ENCODE peak calls at places on chromosome 14, in seven cellular contexts. B is IMR-90, J is tibial nerve, G is heart left ventricle, L is thoracic aorta, I is fibroblast of lung, M is pancreas. O is an unnamed sample. For H3K4me1, the result is how much of the 10 kb centered on the place peaks cover.

GRCh38 chr14:20692111-20692751 is 3.7 kb downstream of the ANG start:
- DNase-seq in B (no peak), J (no peak), G (no peak), L (no peak), I (no peak), M (no peak), O (no peak)

GRCh38 chr14:77660754-77661153 is 44.3 kb upstream of the SPTLC2 start:
- DNase-seq in B (no peak), J (no peak), G (no peak), L (no peak), I (no peak), M (no peak), O (no peak)

GRCh38 chr14:20455355-20456300 is 602 bp downstream of the APEX1 start:
- DNase-seq in B (peak), J (peak), G (no peak), L (no peak), I (peak), M (no peak), O (peak)

GRCh38 chr14:20655851-20656250 is 14.4 kb upstream of the OR6S1 start:
- DNase-seq in B (no peak), J (no peak), G (no peak), L (no peak), I (no peak), M (no peak), O (no peak)

GRCh38 chr14:39393289-39393688 is 38.9 kb downstream of the FBXO33 start:
- DNase-seq in B (no peak), J (no peak), G (no peak), L (no peak), I (no peak), M (no peak), O (peak)

GRCh38 chr14:88630565-88630964 is 67.7 kb downstream of the ZC3H14 start:
- DNase-seq in B (peak), J (no peak), G (no peak), L (no peak), I (no peak), M (no peak), O (no peak)

GRCh38 chr14:20620798-20621478 is 20.6 kb downstream of the OR6S1 start:
- DNase-seq in B (no peak), J (no peak), G (no peak), L (no peak), I (no peak), M (no peak), O (no peak)

GRCh38 chr14:38412654-38413053 is 156.8 kb upstream of the CLEC14A start:
- DNase-seq in B (no peak), J (no peak), G (no peak), L (no peak), I (no peak), M (no peak), O (no peak)

GRCh38 chr14:32258574-32258973 is 55.5 kb upstream of the RNU6-8 start:
- DNase-seq in B (no peak), J (no peak), G (no peak), L (no peak), I (no peak), M (no peak), O (no peak)

GRCh38 chr14:69713127-69713800 is 53.7 kb upstream of the SRSF5 start:
- DNase-seq in B (no peak), J (no peak), G (no peak), L (no peak), I (no peak), M (peak), O (no peak)

GRCh38 chr14:91223028-91223783 is 21.3 kb downstream of the GPR68 start:
- DNase-seq in B (no peak), J (no peak), G (no peak), L (no peak), I (no peak), M (no peak), O (no peak)

DNA sequence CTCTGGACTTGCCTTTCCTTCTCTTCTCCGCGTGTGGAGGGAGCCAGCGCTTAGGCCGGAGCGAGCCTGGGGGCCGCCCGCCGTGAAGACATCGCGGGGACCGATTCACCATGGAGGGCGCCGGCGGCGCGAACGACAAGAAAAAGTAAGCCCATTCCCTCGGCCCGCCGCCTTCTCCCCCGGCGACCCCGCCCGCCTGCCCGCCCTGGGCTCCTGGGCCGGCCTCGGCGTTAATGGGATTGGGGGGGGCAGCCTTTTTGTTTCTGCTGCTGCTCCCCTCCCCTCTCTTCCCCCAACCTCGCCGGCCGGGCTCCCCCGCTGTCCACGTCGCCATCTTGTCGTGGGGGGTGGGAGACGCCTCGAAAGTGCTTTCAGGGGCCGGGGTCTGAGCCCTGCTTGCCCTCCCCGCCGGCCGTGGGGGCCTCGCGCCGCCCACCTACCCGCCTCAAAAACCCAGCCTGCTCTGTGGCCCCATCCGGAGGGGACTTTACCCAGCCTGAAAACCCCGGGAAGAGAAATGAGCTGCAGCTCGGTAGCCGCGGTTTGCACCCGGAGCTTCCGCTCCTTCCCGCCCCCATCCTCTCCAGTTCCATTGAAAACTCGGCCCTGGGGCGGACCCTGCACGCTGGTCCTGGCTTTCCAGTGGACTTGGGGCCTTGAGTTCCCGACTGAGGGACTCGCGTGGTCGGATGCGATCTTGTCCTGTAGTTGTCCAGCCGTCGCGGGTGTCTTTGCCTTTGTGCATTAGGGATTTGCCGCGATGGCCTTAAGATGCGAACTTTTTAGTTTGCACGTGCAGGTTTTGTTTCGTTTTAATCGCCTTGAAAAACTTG is 598 bp downstream of the HIF1A start:
- DNase-seq in B (peak), J (peak), G (peak), L (peak), I (peak), M (peak), O (peak)
- H3K4me1 ChIP-seq in B (under half), J (under half), G (under half), L (half or more), I (under half), M (under half), O (under half)

GRCh38 chr14:104580961-104581360 is 1.4 kb downstream of the C14orf180 start:
- DNase-seq in B (peak), J (no peak), G (peak), L (no peak), I (peak), M (peak), O (no peak)
- H3K4me1 ChIP-seq in B (under half), J (under half), G (half or more), L (half or more), I (under half), M (under half), O (under half)

GRCh38 chr14:60508363-60508706 is 611 bp upstream of the SIX6 start:
- DNase-seq in B (no peak), J (no peak), G (no peak), L (no peak), I (no peak), M (no peak), O (no peak)

GRCh38 chr14:60506985-60507829 is 1.7 kb upstream of the SIX6 start:
- DNase-seq in B (no peak), J (no peak), G (no peak), L (no peak), I (no peak), M (no peak), O (no peak)

GRCh38 chr14:60509438-60510253 is 700 bp downstream of the SIX6 start:
- DNase-seq in B (no peak), J (no peak), G (no peak), L (no peak), I (no peak), M (no peak), O (no peak)

GRCh38 chr14:60510254-60510975 is 1.5 kb downstream of the SIX6 start:
- DNase-seq in B (no peak), J (no peak), G (no peak), L (no peak), I (no peak), M (no peak), O (no peak)

DNA sequence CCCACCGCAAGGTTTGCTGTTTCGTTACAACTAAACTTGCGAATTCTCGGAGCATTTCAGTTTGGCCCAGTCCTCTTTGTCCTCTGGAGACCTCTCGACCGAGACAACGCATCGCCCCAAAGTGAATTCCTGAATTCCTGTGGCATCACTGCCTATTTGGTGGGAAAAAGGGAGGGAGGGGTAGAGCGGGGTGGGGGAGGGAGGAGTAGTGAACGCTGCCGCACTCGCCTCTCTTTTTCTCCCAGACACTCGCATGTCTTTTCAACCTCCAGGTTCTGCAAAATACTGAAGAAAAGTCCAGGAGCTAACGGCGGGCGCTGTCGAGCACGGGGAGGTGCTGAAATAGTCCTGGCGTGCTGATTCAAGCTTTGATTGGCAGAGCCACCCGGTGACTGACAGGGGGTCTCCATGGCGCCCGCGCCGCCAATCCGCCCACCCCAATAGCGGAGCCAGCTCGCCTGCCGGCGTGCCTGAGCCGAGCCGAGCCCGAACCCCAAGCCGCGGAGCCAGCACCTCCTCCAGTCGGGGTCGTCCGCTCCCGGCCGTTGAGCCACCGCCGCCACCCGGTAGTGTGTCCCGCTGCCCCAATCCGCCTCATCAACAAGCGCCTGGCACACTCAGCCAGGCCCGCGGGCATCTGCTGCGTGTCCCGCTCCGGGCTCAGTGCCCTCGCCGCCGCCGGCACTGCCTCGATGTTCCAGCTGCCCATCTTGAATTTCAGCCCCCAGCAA is at the start of gene SIX6:
- DNase-seq in B (peak), J (no peak), G (no peak), L (no peak), I (no peak), M (no peak), O (no peak)
- H3K4me1 ChIP-seq in B (under half), J (half or more), G (under half), L (under half), I (under half), M (under half), O (under half)

GRCh38 chr14:93048843-93049242 is 66.9 kb downstream of the ITPK1 start:
- DNase-seq in B (no peak), J (no peak), G (no peak), L (no peak), I (no peak), M (no peak), O (no peak)

GRCh38 chr14:93050761-93051160 is 65.0 kb downstream of the ITPK1 start:
- DNase-seq in B (no peak), J (no peak), G (no peak), L (no peak), I (no peak), M (no peak), O (no peak)

GRCh38 chr14:93049295-93049694 is 66.4 kb downstream of the ITPK1 start:
- DNase-seq in B (no peak), J (no peak), G (no peak), L (no peak), I (no peak), M (no peak), O (no peak)

GRCh38 chr14:93051600-93052546 is 63.9 kb downstream of the ITPK1 start:
- DNase-seq in B (no peak), J (no peak), G (no peak), L (no peak), I (no peak), M (no peak), O (no peak)

GRCh38 chr14:93049867-93050331 is 65.8 kb downstream of the ITPK1 start:
- DNase-seq in B (no peak), J (no peak), G (no peak), L (no peak), I (peak), M (no peak), O (no peak)
- H3K4me1 ChIP-seq in B (under half), J (half or more), G (half or more), L (under half), I (under half), M (under half), O (under half)

GRCh38 chr14:97948841-97949240 is 1151.7 kb downstream of the VRK1 start:
- DNase-seq in B (no peak), J (no peak), G (no peak), L (no peak), I (no peak), M (no peak), O (no peak)

GRCh38 chr14:97943619-97944018 is 1146.4 kb downstream of the VRK1 start:
- DNase-seq in B (no peak), J (no peak), G (no peak), L (no peak), I (no peak), M (no peak), O (no peak)

GRCh38 chr14:97946291-97946690 is 1149.1 kb downstream of the VRK1 start:
- DNase-seq in B (no peak), J (no peak), G (no peak), L (no peak), I (no peak), M (no peak), O (no peak)

DNA sequence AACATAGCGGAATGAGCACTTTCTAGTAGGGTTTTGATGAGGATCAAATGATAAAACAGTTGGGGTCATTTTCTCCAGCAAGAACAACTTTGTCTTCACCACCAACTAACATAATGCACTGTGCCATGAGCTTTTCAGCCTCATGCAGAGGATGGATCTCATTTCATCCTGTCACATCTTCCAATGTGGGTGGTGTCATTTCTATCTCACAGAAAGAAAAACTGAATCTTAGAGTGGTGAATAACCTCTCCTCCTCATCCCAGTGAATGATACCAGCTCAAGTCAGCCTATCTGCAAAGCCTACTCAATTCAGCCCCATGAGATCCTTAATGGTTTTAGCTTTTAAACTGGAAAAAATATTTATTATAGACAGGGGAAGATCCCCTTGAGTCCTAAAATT is 1147.2 kb downstream of the VRK1 start:
- DNase-seq in B (no peak), J (no peak), G (no peak), L (no peak), I (no peak), M (no peak), O (no peak)
- H3K4me1 ChIP-seq in B (under half), J (under half), G (under half), L (under half), I (under half), M (under half), O (under half)

GRCh38 chr14:55131782-55132181 is 2.7 kb downstream of the LGALS3 start:
- DNase-seq in B (peak), J (no peak), G (no peak), L (no peak), I (no peak), M (no peak), O (peak)
- H3K4me1 ChIP-seq in B (under half), J (half or more), G (half or more), L (half or more), I (under half), M (under half), O (under half)

DNA sequence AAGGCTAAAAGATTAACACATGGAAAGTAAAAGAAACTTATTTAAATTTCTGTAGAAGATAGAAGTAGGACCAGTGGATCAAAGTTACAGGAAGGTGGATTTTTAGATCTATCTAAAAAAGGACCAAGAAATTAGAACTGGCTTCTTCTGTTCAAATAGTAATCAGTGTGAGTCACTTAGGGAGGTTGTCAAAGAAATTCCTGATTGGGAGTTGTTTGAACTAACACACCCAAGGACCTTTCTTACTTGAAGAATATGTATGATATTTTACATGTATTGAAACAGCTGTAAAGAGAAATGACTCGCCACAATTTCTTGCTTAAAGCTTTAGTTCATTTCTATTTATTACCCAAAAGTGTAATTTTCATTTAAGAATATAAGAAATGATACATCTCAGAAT is 256.9 kb downstream of the RAD51B start:
- DNase-seq in B (peak), J (no peak), G (no peak), L (no peak), I (peak), M (no peak), O (peak)
- H3K4me1 ChIP-seq in B (under half), J (under half), G (under half), L (under half), I (under half), M (under half), O (under half)

GRCh38 chr14:98923596-98923995 is 348.4 kb downstream of the BCL11B start:
- DNase-seq in B (no peak), J (no peak), G (no peak), L (no peak), I (no peak), M (no peak), O (no peak)

GRCh38 chr14:98915625-98916024 is 356.4 kb downstream of the BCL11B start:
- DNase-seq in B (no peak), J (no peak), G (no peak), L (no peak), I (no peak), M (no peak), O (no peak)

GRCh38 chr14:98916036-98916435 is 356.0 kb downstream of the BCL11B start:
- DNase-seq in B (no peak), J (no peak), G (no peak), L (no peak), I (no peak), M (no peak), O (no peak)

GRCh38 chr14:98924046-98924445 is 348.0 kb downstream of the BCL11B start:
- DNase-seq in B (no peak), J (no peak), G (no peak), L (no peak), I (no peak), M (no peak), O (no peak)

GRCh38 chr14:98919431-98919830 is 352.6 kb downstream of the BCL11B start:
- DNase-seq in B (no peak), J (no peak), G (peak), L (no peak), I (no peak), M (no peak), O (no peak)
- H3K4me1 ChIP-seq in B (under half), J (under half), G (under half), L (under half), I (under half), M (under half), O (under half)

GRCh38 chr14:102317564-102318248 is 1.8 kb upstream of the ZNF839 start:
- DNase-seq in B (no peak), J (no peak), G (peak), L (no peak), I (no peak), M (no peak), O (peak)
- H3K4me1 ChIP-seq in B (under half), J (half or more), G (half or more), L (half or more), I (under half), M (under half), O (half or more)

O was measured in PC-3.